ENCODE peak calls at places on chromosomes 4 and X, in four cellular contexts. One of them, this sample, is unnamed.

GRCh38 chrX:23908219-23909003 is 605 bp downstream of the CXorf58 start:
- DNase-seq in K562: peak
- DNase-seq in HepG2: no peak
- DNase-seq in GM12878: no peak
- DNase-seq in this sample: peak

GRCh38 chr4:106585920-106586349 is 217.4 kb upstream of the GIMD1 start:
- DNase-seq in K562: no peak
- DNase-seq in HepG2: no peak
- DNase-seq in GM12878: no peak
- DNase-seq in this sample: no peak

GRCh38 chrX:42797646-42798045 is 19.7 kb upstream of the PPP1R2C start:
- DNase-seq in K562: no peak
- DNase-seq in HepG2: no peak
- DNase-seq in GM12878: no peak
- DNase-seq in this sample: no peak

GRCh38 chrX:24259544-24260240 is 54.2 kb downstream of the SUPT20HL2 start:
- DNase-seq in K562: peak
- DNase-seq in HepG2: peak
- DNase-seq in GM12878: no peak
- DNase-seq in this sample: peak

GRCh38 chr4:118388621-118389020 is 35.8 kb upstream of the PRSS12 start:
- DNase-seq in K562: no peak
- DNase-seq in HepG2: no peak
- DNase-seq in GM12878: no peak
- DNase-seq in this sample: no peak

GRCh38 chr4:177047070-177047850 is 254.5 kb upstream of the VEGFC start:
- DNase-seq in K562: peak
- DNase-seq in HepG2: peak
- DNase-seq in GM12878: no peak
- DNase-seq in this sample: peak

GRCh38 chr4:101458914-101459313 is 111.6 kb upstream of the PPP3CA start:
- DNase-seq in K562: no peak
- DNase-seq in HepG2: no peak
- DNase-seq in GM12878: no peak
- DNase-seq in this sample: no peak

GRCh38 chrX:152037183-152037582 is 62.7 kb upstream of the GABRE start:
- DNase-seq in K562: no peak
- DNase-seq in HepG2: no peak
- DNase-seq in GM12878: no peak
- DNase-seq in this sample: no peak

GRCh38 chrX:21638311-21638710 is 19.8 kb downstream of the KLHL34 start:
- DNase-seq in K562: no peak
- DNase-seq in HepG2: no peak
- DNase-seq in GM12878: no peak
- DNase-seq in this sample: no peak

GRCh38 chrX:3712870-3713224 is 602 bp downstream of the PRKX start:
- DNase-seq in K562: peak
- DNase-seq in HepG2: no peak
- DNase-seq in GM12878: no peak
- DNase-seq in this sample: peak

GRCh38 chrX:122134291-122134690 is 1049.8 kb upstream of the GRIA3 start:
- DNase-seq in K562: no peak
- DNase-seq in HepG2: no peak
- DNase-seq in GM12878: no peak
- DNase-seq in this sample: no peak

GRCh38 chr4:171644430-171645057 is 168.7 kb upstream of the GALNTL6 start:
- DNase-seq in K562: no peak
- DNase-seq in HepG2: no peak
- DNase-seq in GM12878: peak
- DNase-seq in this sample: no peak

GRCh38 chrX:85627363-85627762 is 247.9 kb upstream of the POF1B start:
- DNase-seq in K562: peak
- DNase-seq in HepG2: no peak
- DNase-seq in GM12878: no peak
- DNase-seq in this sample: no peak

GRCh38 chr4:13920901-13921300 is 293.4 kb upstream of the BOD1L1 start:
- DNase-seq in K562: peak
- DNase-seq in HepG2: peak
- DNase-seq in GM12878: no peak
- DNase-seq in this sample: no peak

GRCh38 chrX:127884921-127885320 is 167.3 kb downstream of the ACTRT1 start:
- DNase-seq in K562: no peak
- DNase-seq in HepG2: no peak
- DNase-seq in GM12878: no peak
- DNase-seq in this sample: no peak

GRCh38 chrX:47187106-47187677 is 6.4 kb upstream of the UBA1 start:
- DNase-seq in K562: no peak
- DNase-seq in HepG2: no peak
- DNase-seq in GM12878: no peak
- DNase-seq in this sample: no peak

GRCh38 chr4:77773101-77773500 is 46.1 kb downstream of the CNOT6L start:
- DNase-seq in K562: no peak
- DNase-seq in HepG2: no peak
- DNase-seq in GM12878: no peak
- DNase-seq in this sample: no peak

GRCh38 chr4:16259531-16260246 is 33.4 kb upstream of the TAPT1 start:
- DNase-seq in K562: no peak
- DNase-seq in HepG2: no peak
- DNase-seq in GM12878: no peak
- DNase-seq in this sample: no peak

GRCh38 chrX:45986971-45987370 is 558.2 kb downstream of the ZNF674 start:
- DNase-seq in K562: no peak
- DNase-seq in HepG2: no peak
- DNase-seq in GM12878: no peak
- DNase-seq in this sample: no peak

DNA sequence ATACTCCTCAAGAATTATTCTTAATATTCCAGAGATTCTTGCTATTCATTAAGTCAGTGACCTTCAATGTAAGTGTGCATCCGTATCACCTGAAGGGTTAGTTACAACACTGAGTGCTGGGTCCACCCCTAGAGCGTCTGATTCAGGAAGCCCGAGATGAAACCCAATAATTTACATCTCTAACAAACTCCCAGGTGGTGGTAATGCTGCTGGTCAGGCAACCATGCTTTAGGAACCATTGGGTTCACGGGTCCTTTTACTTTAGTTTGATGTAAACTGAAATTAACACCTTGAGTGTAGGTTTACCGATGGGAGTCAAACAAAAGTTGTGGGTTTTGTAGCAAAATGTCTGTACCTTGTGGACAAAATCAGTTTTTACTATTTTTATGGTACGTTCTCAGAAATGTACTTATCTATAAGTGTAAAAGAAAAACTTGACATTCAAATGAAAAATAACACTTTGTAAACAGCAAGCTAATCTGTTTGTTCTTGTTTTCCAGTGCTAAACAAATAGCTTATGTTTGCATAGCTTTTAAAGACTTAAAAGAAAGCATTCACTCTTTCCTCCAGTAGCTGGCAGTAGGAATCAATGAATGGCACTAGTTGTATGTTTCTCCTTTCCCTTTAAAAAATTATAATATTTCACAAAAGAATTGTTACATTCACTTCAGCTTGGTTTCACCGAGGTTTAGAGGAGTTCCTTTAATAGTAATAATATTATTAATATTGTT is 32.7 kb downstream of the ACE2 start:
- DNase-seq in K562: peak
- DNase-seq in HepG2: peak
- DNase-seq in GM12878: no peak
- DNase-seq in this sample: no peak
- TF ChIP-seq SP1 in K562: no peak
- TF ChIP-seq SP1 in HepG2: no peak
- TF ChIP-seq SP1 in GM12878: no peak
- TF ChIP-seq SP1 in this sample: no peak

DNA sequence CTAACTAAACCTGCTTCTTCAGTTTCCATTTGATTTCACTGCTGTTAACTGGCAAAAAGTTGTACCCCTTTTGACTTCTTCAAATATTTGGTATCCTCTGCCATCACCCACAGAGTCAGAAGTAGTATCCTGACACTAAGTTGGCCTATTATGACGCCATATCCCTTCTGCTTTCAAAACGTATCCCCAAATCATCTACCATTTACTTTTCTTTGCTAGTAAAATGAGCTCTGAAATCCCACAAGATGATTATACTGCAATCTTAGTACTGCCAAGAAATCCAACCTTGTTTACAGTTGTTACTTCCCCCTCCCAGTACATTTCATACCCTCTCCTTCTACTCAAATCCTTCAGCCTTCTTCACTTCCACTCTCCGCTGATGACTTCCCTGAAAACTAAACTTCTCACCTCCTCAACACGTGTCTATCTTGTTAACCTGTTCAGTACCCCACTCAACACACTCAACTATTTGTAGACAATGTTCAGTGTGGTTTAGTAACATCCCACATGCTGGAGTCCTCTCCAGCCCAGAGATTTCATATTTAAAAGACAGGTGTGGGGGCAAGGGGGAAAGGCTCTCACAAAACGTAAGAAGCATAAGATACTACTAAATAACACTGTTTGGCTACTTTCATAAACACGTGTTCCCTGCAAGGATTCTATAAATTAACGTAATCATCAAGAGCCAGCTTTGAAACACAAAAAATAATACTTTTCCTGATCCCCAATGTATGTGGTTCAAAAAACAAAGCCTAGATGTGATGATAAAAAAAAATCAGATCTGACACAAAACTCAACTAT is 1.3 kb downstream of the NAF1 start:
- DNase-seq in K562: peak
- DNase-seq in HepG2: no peak
- DNase-seq in GM12878: no peak
- DNase-seq in this sample: no peak
- TF ChIP-seq ETV6 in K562: no peak
- TF ChIP-seq ETV6 in HepG2: no peak
- TF ChIP-seq ETV6 in GM12878: no peak
- TF ChIP-seq ETV6 in this sample: no peak

DNA sequence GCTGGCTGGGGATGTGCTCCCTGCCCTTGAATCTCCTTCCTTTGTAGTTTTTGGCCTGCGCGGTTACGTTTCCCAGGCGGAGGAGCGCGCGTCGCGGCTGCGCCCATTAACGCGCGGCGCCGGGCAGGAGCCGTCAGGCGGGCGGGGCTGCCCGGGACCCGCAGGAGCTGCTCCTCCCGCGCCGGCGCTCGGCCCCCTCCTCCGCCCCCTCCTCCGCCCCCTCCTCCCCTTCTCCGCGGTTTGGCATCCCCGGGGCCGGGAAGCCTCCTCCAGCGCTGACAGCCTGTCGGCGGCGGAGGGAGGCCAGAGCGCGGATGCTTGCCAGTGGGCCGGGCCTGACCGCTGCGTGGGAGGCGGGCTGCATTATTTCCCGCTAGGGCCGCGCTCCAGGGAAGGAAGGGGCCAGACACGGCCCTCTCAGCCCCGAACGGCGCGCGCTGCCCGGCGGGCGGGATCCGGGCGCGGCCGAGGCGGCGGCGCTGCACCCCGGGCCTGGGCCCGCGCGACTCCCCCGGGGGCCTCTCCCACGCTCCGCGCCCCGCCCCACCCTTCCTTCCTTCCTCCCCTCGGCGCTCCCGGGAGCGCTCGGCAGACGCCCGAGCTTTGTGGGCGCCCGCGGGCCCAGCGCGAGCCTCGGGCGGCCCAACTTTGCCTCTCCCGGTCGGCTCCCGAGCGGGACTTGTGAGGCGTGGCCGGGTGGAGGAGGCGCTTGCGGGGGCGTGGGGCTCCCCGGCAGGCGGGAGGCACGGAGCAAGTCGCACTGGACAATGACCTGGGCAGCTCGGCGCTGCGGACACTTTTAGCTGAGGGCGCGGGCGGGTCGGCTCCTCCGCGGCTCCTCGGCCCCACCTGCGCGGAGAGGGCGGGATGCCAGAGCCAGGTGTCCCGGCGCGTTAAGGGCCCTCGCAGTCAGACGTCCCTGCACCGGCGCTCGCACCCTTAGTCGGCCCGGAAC is at the start of gene DCLK2:
- DNase-seq in K562: peak
- DNase-seq in HepG2: no peak
- DNase-seq in GM12878: no peak
- DNase-seq in this sample: peak
- TF ChIP-seq CREM in K562: no peak
- TF ChIP-seq CREM in HepG2: no peak
- TF ChIP-seq CREM in GM12878: no peak
- TF ChIP-seq CREM in this sample: no peak

GRCh38 chrX:65993915-65994460 is 45.9 kb downstream of the VSIG4 start:
- DNase-seq in K562: peak
- DNase-seq in HepG2: no peak
- DNase-seq in GM12878: no peak
- DNase-seq in this sample: no peak
- TF ChIP-seq SP1 in K562: no peak
- TF ChIP-seq SP1 in HepG2: no peak
- TF ChIP-seq SP1 in GM12878: no peak
- TF ChIP-seq SP1 in this sample: no peak

DNA sequence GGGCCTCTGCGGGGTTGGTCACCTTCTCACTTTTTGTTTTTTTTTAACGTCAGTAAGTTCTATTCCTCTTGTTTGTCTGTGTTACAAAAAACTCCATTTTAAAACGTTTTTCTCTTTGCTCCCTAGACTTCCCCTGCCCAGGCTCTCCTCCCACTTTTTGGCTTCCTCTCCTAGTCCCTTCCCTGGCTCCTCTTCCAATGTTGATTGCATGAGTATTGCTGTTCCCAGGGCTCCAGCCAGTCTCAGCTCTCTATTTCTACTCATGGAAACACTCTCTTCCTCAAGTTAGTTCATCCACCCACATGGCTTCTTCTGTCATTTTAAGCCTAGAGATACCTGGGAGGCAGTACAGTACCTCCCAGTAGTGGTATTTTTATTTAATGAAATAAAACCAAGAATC is 52.7 kb upstream of the STX18 start:
- DNase-seq in K562: no peak
- DNase-seq in HepG2: no peak
- DNase-seq in GM12878: no peak
- DNase-seq in this sample: no peak
- TF ChIP-seq ETV6 in K562: no peak
- TF ChIP-seq ETV6 in HepG2: no peak
- TF ChIP-seq ETV6 in GM12878: no peak
- TF ChIP-seq ETV6 in this sample: no peak

GRCh38 chr4:74665346-74665745 is 129.0 kb downstream of the BTC start:
- DNase-seq in K562: no peak
- DNase-seq in HepG2: no peak
- DNase-seq in GM12878: no peak
- DNase-seq in this sample: no peak
- TF ChIP-seq CREM in K562: no peak
- TF ChIP-seq CREM in HepG2: no peak
- TF ChIP-seq CREM in GM12878: no peak
- TF ChIP-seq CREM in this sample: no peak

DNA sequence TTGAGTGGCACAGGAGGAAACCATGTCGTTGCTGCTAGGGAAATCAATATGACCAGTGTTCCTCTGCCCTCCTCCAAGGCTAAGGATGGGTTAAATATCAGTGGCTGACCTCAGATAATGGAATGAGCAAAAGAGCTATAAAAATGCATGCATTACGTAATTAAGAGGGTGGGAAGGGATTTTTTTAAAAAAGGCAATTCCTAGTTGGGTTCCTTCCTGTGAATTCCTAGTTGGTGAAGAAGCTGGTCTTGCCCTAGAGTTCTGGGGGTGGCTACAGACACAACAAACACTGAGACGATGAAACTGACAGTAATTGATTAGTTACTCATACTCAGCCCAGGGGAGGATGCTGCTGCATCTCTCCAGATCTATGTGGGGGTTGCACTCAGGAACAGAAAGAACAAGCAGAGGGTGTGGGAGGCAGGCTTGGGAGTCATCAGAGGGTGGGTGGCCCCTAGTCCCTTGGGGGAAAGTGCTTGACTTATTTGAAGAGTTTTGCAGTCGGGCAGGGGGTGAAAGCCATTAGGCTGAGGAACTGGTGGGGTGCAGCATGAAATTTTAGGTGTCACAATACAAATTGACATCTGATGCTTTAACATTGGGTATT is 662.0 kb upstream of the FRG1 start:
- DNase-seq in K562: no peak
- DNase-seq in HepG2: no peak
- DNase-seq in GM12878: no peak
- DNase-seq in this sample: no peak
- TF ChIP-seq SP1 in K562: no peak
- TF ChIP-seq SP1 in HepG2: no peak
- TF ChIP-seq SP1 in GM12878: no peak
- TF ChIP-seq SP1 in this sample: no peak

This sample was measured in WTC11.